ENCODE peak calls at places on chromosomes 12 and 14, in four cellular contexts. One of them, this sample, is unnamed.

GRCh38 chr12:50205648-50206047 is 38.5 kb upstream of the CERS5 start:
- DNase-seq in astrocyte of the spinal cord: no peak
- DNase-seq in cardiac muscle cell: no peak
- DNase-seq in NCI-H2081 treated with DMSO at 0.1 percent for 48 hours: no peak
- DNase-seq in this sample: no peak

GRCh38 chr12:53428741-53429140 is 5.1 kb downstream of the AMHR2 start:
- DNase-seq in NCI-H2081 treated with DMSO at 0.1 percent for 48 hours: no peak
- DNase-seq in cardiac muscle cell: no peak
- DNase-seq in astrocyte of the spinal cord: no peak
- DNase-seq in this sample: no peak

GRCh38 chr12:68158427-68158826 is 1.1 kb downstream of the IFNG start:
- DNase-seq in cardiac muscle cell: peak; percentile 28
- DNase-seq in NCI-H2081 treated with DMSO at 0.1 percent for 48 hours: no peak
- DNase-seq in astrocyte of the spinal cord: no peak
- DNase-seq in this sample: no peak

GRCh38 chr14:52325126-52325525 is 11.0 kb downstream of the PTGER2 start:
- DNase-seq in astrocyte of the spinal cord: peak; percentile 71
- DNase-seq in cardiac muscle cell: no peak
- DNase-seq in NCI-H2081 treated with DMSO at 0.1 percent for 48 hours: no peak
- DNase-seq in this sample: peak; percentile 55

GRCh38 chr14:73567951-73568885 is 795 bp upstream of the ACOT2 start:
- DNase-seq in astrocyte of the spinal cord: peak; percentile 6
- DNase-seq in cardiac muscle cell: peak; percentile 0
- DNase-seq in NCI-H2081 treated with DMSO at 0.1 percent for 48 hours: no peak
- DNase-seq in this sample: no peak

GRCh38 chr14:77409131-77409533 is 14.2 kb downstream of the NOXRED1 start:
- DNase-seq in NCI-H2081 treated with DMSO at 0.1 percent for 48 hours: no peak
- DNase-seq in cardiac muscle cell: peak; percentile 12
- DNase-seq in astrocyte of the spinal cord: no peak
- DNase-seq in this sample: peak; percentile 47

GRCh38 chr12:96495841-96496545 is 6.6 kb downstream of the CFAP54 start:
- DNase-seq in NCI-H2081 treated with DMSO at 0.1 percent for 48 hours: no peak
- DNase-seq in astrocyte of the spinal cord: no peak
- DNase-seq in cardiac muscle cell: no peak
- DNase-seq in this sample: no peak

GRCh38 chr12:50569876-50570275 is 65.1 kb downstream of the DIP2B start:
- DNase-seq in NCI-H2081 treated with DMSO at 0.1 percent for 48 hours: no peak
- DNase-seq in astrocyte of the spinal cord: no peak
- DNase-seq in cardiac muscle cell: no peak
- DNase-seq in this sample: no peak

GRCh38 chr12:58586762-58587161 is 333.5 kb downstream of the LRIG3 start:
- DNase-seq in cardiac muscle cell: no peak
- DNase-seq in NCI-H2081 treated with DMSO at 0.1 percent for 48 hours: no peak
- DNase-seq in astrocyte of the spinal cord: no peak
- DNase-seq in this sample: no peak

GRCh38 chr14:28661171-28661772 is 105.3 kb upstream of the FOXG1 start:
- DNase-seq in NCI-H2081 treated with DMSO at 0.1 percent for 48 hours: no peak
- DNase-seq in astrocyte of the spinal cord: peak; percentile 97
- DNase-seq in cardiac muscle cell: no peak
- DNase-seq in this sample: peak; percentile 84

This sample was measured in H4.